ENCODE peak calls at places on chromosomes 2 and 18, in five cellular contexts. One of them, this sample, is unnamed.

GRCh38 chr18:35619468-35619867 is 37.9 kb downstream of the GALNT1 start:
- DNase-seq in GM12878: no peak
- DNase-seq in H1: no peak
- DNase-seq in HepG2: no peak
- DNase-seq in NT2/D1: no peak
- DNase-seq in this sample: no peak

GRCh38 chr2:57453929-57454328 is 592.7 kb upstream of the VRK2 start:
- DNase-seq in GM12878: no peak
- DNase-seq in H1: no peak
- DNase-seq in HepG2: no peak
- DNase-seq in NT2/D1: no peak
- DNase-seq in this sample: no peak

GRCh38 chr18:63980896-63981454 is 11.1 kb downstream of the SERPINB8 start:
- DNase-seq in GM12878: no peak
- DNase-seq in H1: no peak
- DNase-seq in HepG2: no peak
- DNase-seq in NT2/D1: no peak
- DNase-seq in this sample: no peak

GRCh38 chr2:128437181-128437520 is 118.5 kb upstream of the HS6ST1 start:
- DNase-seq in GM12878: no peak
- DNase-seq in H1: no peak
- DNase-seq in HepG2: no peak
- DNase-seq in NT2/D1: no peak
- DNase-seq in this sample: no peak

GRCh38 chr2:159879061-159879604 is 81.1 kb upstream of the CD302 start:
- DNase-seq in GM12878: peak; percentile 77
- DNase-seq in H1: no peak
- DNase-seq in HepG2: no peak
- DNase-seq in NT2/D1: no peak
- DNase-seq in this sample: no peak

GRCh38 chr2:240225660-240226475 is 85.4 kb upstream of the OTOS start:
- DNase-seq in GM12878: no peak
- DNase-seq in H1: no peak
- DNase-seq in HepG2: no peak
- DNase-seq in NT2/D1: no peak
- DNase-seq in this sample: no peak

GRCh38 chr18:45248240-45248903 is 366.9 kb upstream of the SLC14A2 start:
- DNase-seq in GM12878: no peak
- DNase-seq in H1: no peak
- DNase-seq in HepG2: no peak
- DNase-seq in NT2/D1: no peak
- DNase-seq in this sample: no peak

GRCh38 chr2:204570449-204570848 is 25.2 kb downstream of the PARD3B start:
- DNase-seq in GM12878: no peak
- DNase-seq in H1: no peak
- DNase-seq in HepG2: no peak
- DNase-seq in NT2/D1: no peak
- DNase-seq in this sample: no peak

GRCh38 chr18:48642503-48642902 is 103.7 kb downstream of the CTIF start:
- DNase-seq in GM12878: no peak
- DNase-seq in H1: no peak
- DNase-seq in HepG2: no peak
- DNase-seq in NT2/D1: no peak
- DNase-seq in this sample: no peak

GRCh38 chr18:48644029-48644428 is 105.2 kb downstream of the CTIF start:
- DNase-seq in GM12878: no peak
- DNase-seq in H1: no peak
- DNase-seq in HepG2: no peak
- DNase-seq in NT2/D1: no peak
- DNase-seq in this sample: no peak

GRCh38 chr18:48643262-48643661 is 104.4 kb downstream of the CTIF start:
- DNase-seq in GM12878: no peak
- DNase-seq in H1: no peak
- DNase-seq in HepG2: no peak
- DNase-seq in NT2/D1: no peak
- DNase-seq in this sample: no peak

GRCh38 chr18:48641981-48642380 is 103.2 kb downstream of the CTIF start:
- DNase-seq in GM12878: no peak
- DNase-seq in H1: no peak
- DNase-seq in HepG2: no peak
- DNase-seq in NT2/D1: no peak
- DNase-seq in this sample: no peak

GRCh38 chr18:48645427-48646002 is 106.7 kb downstream of the CTIF start:
- DNase-seq in GM12878: no peak
- DNase-seq in H1: no peak
- DNase-seq in HepG2: no peak
- DNase-seq in NT2/D1: no peak
- DNase-seq in this sample: no peak
- TF ChIP-seq SUZ12 in GM12878: no peak
- TF ChIP-seq SUZ12 in H1: no peak
- TF ChIP-seq SUZ12 in HepG2: no peak
- TF ChIP-seq SUZ12 in NT2/D1: no peak
- TF ChIP-seq SUZ12 in this sample: no peak

GRCh38 chr2:10188211-10188610 is 65.7 kb downstream of the RRM2 start:
- DNase-seq in GM12878: no peak
- DNase-seq in H1: no peak
- DNase-seq in HepG2: peak; percentile 78
- DNase-seq in NT2/D1: peak; percentile 39
- DNase-seq in this sample: no peak
- TF ChIP-seq SUZ12 in GM12878: no peak
- TF ChIP-seq SUZ12 in H1: no peak
- TF ChIP-seq SUZ12 in HepG2: no peak
- TF ChIP-seq SUZ12 in NT2/D1: no peak
- TF ChIP-seq SUZ12 in this sample: no peak

GRCh38 chr2:218482651-218483050 is 63.7 kb downstream of the VIL1 start:
- DNase-seq in GM12878: no peak
- DNase-seq in H1: no peak
- DNase-seq in HepG2: no peak
- DNase-seq in NT2/D1: no peak
- DNase-seq in this sample: no peak
- TF ChIP-seq SUZ12 in GM12878: no peak
- TF ChIP-seq SUZ12 in H1: no peak
- TF ChIP-seq SUZ12 in HepG2: no peak
- TF ChIP-seq SUZ12 in NT2/D1: no peak
- TF ChIP-seq SUZ12 in this sample: no peak

GRCh38 chr2:182020319-182021055 is 34.8 kb downstream of the PPP1R1C start:
- DNase-seq in GM12878: no peak
- DNase-seq in H1: no peak
- DNase-seq in HepG2: no peak
- DNase-seq in NT2/D1: no peak
- DNase-seq in this sample: no peak
- TF ChIP-seq SUZ12 in GM12878: no peak
- TF ChIP-seq SUZ12 in H1: no peak
- TF ChIP-seq SUZ12 in HepG2: no peak
- TF ChIP-seq SUZ12 in NT2/D1: no peak
- TF ChIP-seq SUZ12 in this sample: no peak

This sample was measured in HEK293T.